ENCODE peak calls at places on chromosomes 16 and 17, in seven cellular contexts. L is IMR-90, I is Peyer's patch, J is breast epithelium, D is suprapubic skin, G is lower leg skin, S is heart left ventricle. M is an unnamed sample.

GRCh38 chr16:49023095-49023494 is 258.5 kb downstream of the CBLN1 start:
- DNase-seq in L (peak; percentile 39), I (no peak), J (no peak), D (no peak), G (no peak), S (no peak), M (no peak)

GRCh38 chr16:57842606-57843005 is 40.3 kb upstream of the KIFC3 start:
- DNase-seq in L (no peak), I (no peak), J (no peak), D (peak; percentile 2), G (no peak), S (no peak), M (no peak)

GRCh38 chr17:59357929-59358328 is 26.5 kb downstream of the YPEL2 start:
- DNase-seq in L (peak; percentile 73), I (no peak), J (no peak), D (no peak), G (no peak), S (peak; percentile 53), M (no peak)

GRCh38 chr17:41932821-41933389 is 2.5 kb downstream of the ODAD4 start:
- DNase-seq in L (no peak), I (no peak), J (no peak), D (no peak), G (no peak), S (no peak), M (no peak)

GRCh38 chr17:6070895-6071511 is 824 bp downstream of the WSCD1 start:
- DNase-seq in L (no peak), I (no peak), J (no peak), D (no peak), G (no peak), S (no peak), M (no peak)

GRCh38 chr17:31581491-31581890 is 190.0 kb downstream of the RAB11FIP4 start:
- DNase-seq in L (peak; percentile 29), I (no peak), J (no peak), D (no peak), G (no peak), S (no peak), M (no peak)

GRCh38 chr16:66026211-66026610 is 340.3 kb upstream of the CDH5 start:
- DNase-seq in L (no peak), I (peak; percentile 30), J (no peak), D (no peak), G (peak; percentile 37), S (no peak), M (no peak)

GRCh38 chr17:79387783-79388182 is 223.1 kb downstream of the RBFOX3 start:
- DNase-seq in L (no peak), I (no peak), J (no peak), D (no peak), G (no peak), S (no peak), M (no peak)

GRCh38 chr16:4506450-4506849 is 30.3 kb downstream of the HMOX2 start:
- DNase-seq in L (peak; percentile 82), I (peak; percentile 86), J (no peak), D (no peak), G (no peak), S (peak; percentile 64), M (peak; percentile 70)

GRCh38 chr17:1967092-1967662 is 58.0 kb downstream of the RTN4RL1 start:
- DNase-seq in L (no peak), I (no peak), J (peak; percentile 85), D (no peak), G (no peak), S (no peak), M (no peak)

GRCh38 chr17:7577327-7578199 is 1.9 kb upstream of the CD68 start:
- DNase-seq in L (no peak), I (no peak), J (no peak), D (no peak), G (no peak), S (no peak), M (no peak)

GRCh38 chr17:71842991-71843390 is 277.8 kb upstream of the SOX9 start:
- DNase-seq in L (no peak), I (no peak), J (no peak), D (no peak), G (no peak), S (no peak), M (no peak)

GRCh38 chr17:2059125-2059836 is 4.4 kb downstream of the HIC1 start:
- DNase-seq in L (no peak), I (peak; percentile 77), J (no peak), D (no peak), G (peak; percentile 86), S (peak; percentile 45), M (no peak)

GRCh38 chr16:65414284-65414984 is 292.6 kb upstream of the CDH11 start:
- DNase-seq in L (peak; percentile 87), I (no peak), J (no peak), D (no peak), G (no peak), S (no peak), M (no peak)

GRCh38 chr16:73125860-73126259 is 77.9 kb upstream of the ZFHX3 start:
- DNase-seq in L (peak; percentile 66), I (no peak), J (no peak), D (no peak), G (no peak), S (peak; percentile 30), M (no peak)

GRCh38 chr16:72932050-72932449 is 115.9 kb downstream of the ZFHX3 start:
- DNase-seq in L (peak; percentile 17), I (no peak), J (no peak), D (no peak), G (no peak), S (no peak), M (no peak)

GRCh38 chr16:87076950-87077749 is 240.0 kb downstream of the C16orf95 start:
- DNase-seq in L (peak; percentile 55), I (peak; percentile 81), J (no peak), D (no peak), G (peak; percentile 85), S (peak; percentile 41), M (no peak)

GRCh38 chr17:72465191-72466024 is 344.6 kb downstream of the SOX9 start:
- DNase-seq in L (peak; percentile 97), I (peak; percentile 91), J (peak; percentile 85), D (no peak), G (peak; percentile 84), S (no peak), M (no peak)

GRCh38 chr17:27471321-27472269 is 15.3 kb downstream of the KSR1 start:
- DNase-seq in L (peak; percentile 41), I (peak; percentile 67), J (no peak), D (no peak), G (no peak), S (no peak), M (no peak)

GRCh38 chr17:65529040-65529633 is 32.3 kb downstream of the AXIN2 start:
- DNase-seq in L (no peak), I (no peak), J (no peak), D (no peak), G (peak; percentile 60), S (no peak), M (no peak)

GRCh38 chr17:21177854-21178600 is 35.9 kb downstream of the TMEM11 start:
- DNase-seq in L (no peak), I (peak; percentile 23), J (peak; percentile 25), D (peak; percentile 17), G (peak; percentile 43), S (no peak), M (peak; percentile 5)

GRCh38 chr16:588639-588888 is 1.3 kb upstream of the RAB40C start:
- DNase-seq in L (peak; percentile 80), I (peak; percentile 74), J (no peak), D (no peak), G (no peak), S (peak; percentile 59), M (no peak)

GRCh38 chr17:7074931-7075330 is 5.1 kb downstream of the CLEC10A start:
- DNase-seq in L (no peak), I (no peak), J (peak; percentile 19), D (no peak), G (no peak), S (no peak), M (no peak)

GRCh38 chr16:12609937-12610699 is 193.6 kb downstream of the CPPED1 start:
- DNase-seq in L (no peak), I (no peak), J (no peak), D (no peak), G (no peak), S (no peak), M (no peak)

GRCh38 chr17:34579017-34579946 is at the start of gene TMEM132E:
- DNase-seq in L (peak; percentile 2), I (no peak), J (peak; percentile 57), D (no peak), G (no peak), S (peak; percentile 32), M (peak; percentile 30)

GRCh38 chr16:1960665-1961630 is 1.6 kb downstream of the NDUFB10 start:
- DNase-seq in L (peak; percentile 50), I (no peak), J (no peak), D (no peak), G (no peak), S (no peak), M (no peak)
- TF ChIP-seq POLR2A in L (peak; percentile 64), I (no peak), J (no peak), D (no peak), G (no peak), S (no peak), M (no peak)

DNA sequence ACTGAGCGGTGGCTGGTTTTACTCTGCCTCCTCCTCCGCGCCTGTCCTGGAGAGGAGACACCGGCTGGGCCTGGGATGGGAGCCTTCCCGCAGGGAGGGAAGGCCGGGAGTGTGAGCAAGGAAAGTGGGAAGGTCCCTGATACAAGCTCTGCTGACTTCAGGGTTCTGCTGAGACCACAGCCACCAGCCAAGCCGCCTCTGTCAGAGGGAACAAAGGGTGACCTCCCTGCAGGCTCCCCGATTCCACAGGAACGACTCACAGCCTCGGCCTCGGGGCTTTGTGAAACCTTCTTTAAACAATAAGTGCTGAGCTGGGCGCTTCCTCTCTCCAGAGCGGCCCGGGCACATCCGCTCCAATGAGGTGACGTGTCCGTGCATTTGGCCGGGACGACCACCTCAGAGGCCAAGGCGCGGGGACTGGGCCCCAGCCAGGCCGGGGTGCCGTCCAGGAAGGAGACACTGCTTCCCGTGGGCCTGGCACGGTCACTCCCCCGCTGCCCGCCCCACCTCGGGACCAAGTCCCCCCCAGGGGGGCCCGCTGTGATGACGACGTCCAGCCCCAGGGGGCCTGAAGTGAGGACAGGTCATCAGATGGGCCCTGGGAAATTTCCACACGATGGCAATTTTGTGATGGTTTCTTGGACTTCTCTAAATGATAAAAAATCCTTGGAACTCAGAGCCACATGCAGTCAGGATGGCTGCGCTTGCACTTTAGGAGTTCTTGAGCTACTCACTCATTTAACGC is 11.8 kb upstream of the CIBAR2 start:
- DNase-seq in L (peak; percentile 87), I (no peak), J (peak; percentile 65), D (peak; percentile 82), G (peak; percentile 93), S (peak; percentile 79), M (peak; percentile 75)
- TF ChIP-seq POLR2A in L (peak; percentile 37), I (no peak), J (no peak), D (no peak), G (no peak), S (no peak), M (no peak)

DNA sequence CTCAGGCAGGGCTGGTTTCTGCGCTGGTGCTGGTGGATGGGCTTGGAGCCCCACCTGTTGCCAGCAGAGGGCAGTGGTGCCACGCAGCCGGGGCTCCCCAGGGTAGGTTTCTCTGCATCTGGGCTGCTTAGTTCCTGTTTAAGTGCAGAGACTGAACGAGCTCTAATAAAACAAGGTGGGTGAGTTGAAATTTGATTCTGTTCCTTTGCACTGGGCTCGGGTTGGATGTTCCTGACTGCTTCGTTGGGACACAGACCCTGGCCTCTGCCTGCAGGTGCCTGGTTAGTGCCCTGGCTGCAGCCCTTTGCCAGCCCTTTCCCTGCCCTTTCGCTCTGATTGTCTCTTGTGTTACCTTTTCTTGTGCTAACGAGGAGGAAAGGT is 30.0 kb downstream of the TBCD start:
- DNase-seq in L (peak; percentile 71), I (peak; percentile 93), J (peak; percentile 86), D (peak; percentile 88), G (peak; percentile 96), S (peak; percentile 79), M (peak; percentile 75)
- TF ChIP-seq POLR2A in L (peak; percentile 56), I (no peak), J (no peak), D (no peak), G (no peak), S (no peak), M (no peak)

GRCh38 chr16:80936410-80936809 is 70.3 kb downstream of the CMC2 start:
- DNase-seq in L (peak; percentile 16), I (no peak), J (no peak), D (no peak), G (no peak), S (no peak), M (no peak)
- TF ChIP-seq POLR2A in L (no peak), I (no peak), J (no peak), D (no peak), G (no peak), S (no peak), M (no peak)